ENCODE peak calls at places on chromosomes 12 and 14, in four cellular contexts. K, O, T and Q are unnamed samples.
A peak's percentile ranks its signal among the peaks of the same experiment; 100 is the strongest.

GRCh38 chr14:72663956-72664650 is 229.8 kb downstream of the DPF3 start:
- DNase-seq in T (no peak), K (no peak), O (no peak), Q (no peak)

GRCh38 chr14:28766505-28767238 is at the start of gene FOXG1:
- DNase-seq in K (no peak), O (no peak), T (no peak), Q (no peak)

GRCh38 chr14:92747701-92748258 is 647 bp downstream of the LGMN start:
- DNase-seq in K (no peak), O (peak; percentile 24), T (no peak), Q (no peak)

GRCh38 chr12:47067176-47067575 is 12.2 kb upstream of the PCED1B start:
- DNase-seq in O (no peak), T (no peak), K (no peak), Q (no peak)

GRCh38 chr12:131795688-131796410 is 32.3 kb upstream of the MMP17 start:
- DNase-seq in T (no peak), O (no peak), K (no peak), Q (no peak)

GRCh38 chr14:92500491-92500941 is 13.1 kb upstream of the RIN3 start:
- DNase-seq in K (no peak), O (no peak), T (no peak), Q (peak; percentile 85)

GRCh38 chr12:50641566-50641965 is 122.3 kb upstream of the ATF1 start:
- DNase-seq in K (no peak), T (no peak), O (no peak), Q (no peak)

GRCh38 chr12:19998968-19999792 is 369.2 kb upstream of the PDE3A start:
- DNase-seq in T (no peak), K (no peak), O (no peak), Q (no peak)

GRCh38 chr12:92272301-92272964 is 126.8 kb upstream of the BTG1 start:
- DNase-seq in K (no peak), T (no peak), O (no peak), Q (peak; percentile 86)

GRCh38 chr12:52305921-52306705 is 14.8 kb upstream of the KRT81 start:
- DNase-seq in K (no peak), T (no peak), O (no peak), Q (no peak)

GRCh38 chr14:89221109-89221508 is 195.9 kb downstream of the FOXN3 start:
- DNase-seq in K (no peak), O (no peak), T (no peak), Q (no peak)

GRCh38 chr12:120363274-120363855 is 5.6 kb downstream of the MSI1 start:
- DNase-seq in T (no peak), O (no peak), K (no peak), Q (no peak)

GRCh38 chr14:68285421-68286179 is 466.0 kb downstream of the RAD51B start:
- DNase-seq in T (peak; percentile 91), O (peak; percentile 23), K (no peak), Q (no peak)

GRCh38 chr12:22101749-22102243 is 55.8 kb downstream of the CMAS start:
- DNase-seq in T (no peak), K (no peak), O (peak; percentile 10), Q (peak; percentile 86)

GRCh38 chr12:127162902-127163301 is 1104.1 kb upstream of the TMEM132C start:
- DNase-seq in K (no peak), T (peak; percentile 16), O (no peak), Q (no peak)

GRCh38 chr12:12922191-12922616 is 29.8 kb downstream of the GPRC5D start:
- DNase-seq in O (no peak), K (no peak), T (no peak), Q (peak; percentile 71)

GRCh38 chr14:64112859-64113258 is 181.3 kb downstream of the ESR2 start:
- DNase-seq in O (peak; percentile 58), T (no peak), K (peak; percentile 58), Q (no peak)

GRCh38 chr12:123131879-123132402 is 18.9 kb downstream of the PITPNM2 start:
- DNase-seq in O (peak; percentile 59), K (peak; percentile 71), T (no peak), Q (no peak)

GRCh38 chr14:78509516-78509915 is 339.3 kb downstream of the NRXN3 start:
- DNase-seq in K (no peak), T (no peak), O (no peak), Q (no peak)

GRCh38 chr14:42374332-42374731 is 767.7 kb downstream of the LRFN5 start:
- DNase-seq in T (no peak), K (no peak), O (no peak), Q (no peak)

GRCh38 chr14:84465890-84466289 is 1064.1 kb upstream of the FLRT2 start:
- DNase-seq in K (no peak), O (no peak), T (no peak), Q (no peak)

GRCh38 chr12:3882896-3883564 is 9.8 kb upstream of the PARP11 start:
- DNase-seq in K (no peak), T (no peak), O (no peak), Q (no peak)

GRCh38 chr14:52254086-52254485 is 13.4 kb upstream of the PTGDR start:
- DNase-seq in T (no peak), O (no peak), K (no peak), Q (no peak)

GRCh38 chr14:87483651-87484260 is 509.2 kb downstream of the GALC start:
- DNase-seq in K (peak; percentile 55), T (no peak), O (no peak), Q (no peak)

GRCh38 chr14:27427796-27428195 is 830.0 kb upstream of the NOVA1 start:
- DNase-seq in O (no peak), T (no peak), K (no peak), Q (no peak)

GRCh38 chr12:106918746-106919145 is 37.0 kb upstream of the TMEM263 start:
- DNase-seq in O (no peak), K (no peak), T (no peak), Q (no peak)

GRCh38 chr12:71164877-71165197 is 7.0 kb upstream of the TSPAN8 start:
- DNase-seq in T (no peak), K (no peak), O (peak; percentile 48), Q (no peak)

GRCh38 chr12:13022737-13023370 is 21.3 kb upstream of the FAM234B start:
- DNase-seq in T (no peak), K (no peak), O (no peak), Q (no peak)

GRCh38 chr12:108800591-108800990 is 56.8 kb downstream of the SSH1 start:
- DNase-seq in T (no peak), O (no peak), K (no peak), Q (no peak)

GRCh38 chr12:613996-614726 is 49.1 kb downstream of the NINJ2 start:
- DNase-seq in T (no peak), O (peak; percentile 21), K (peak; percentile 35), Q (no peak)

GRCh38 chr12:49121047-49121696 is 10.0 kb downstream of the TUBA1B start:
- DNase-seq in O (peak; percentile 58), K (peak; percentile 45), T (no peak), Q (no peak)

GRCh38 chr14:105939810-105940508 is 413.6 kb downstream of the TMEM121 start:
- DNase-seq in K (peak; percentile 22), T (no peak), O (no peak), Q (peak; percentile 60)

GRCh38 chr12:95533985-95534384 is 17.3 kb downstream of the USP44 start:
- DNase-seq in T (no peak), K (no peak), O (no peak), Q (no peak)

GRCh38 chr12:109552971-109553370 is 20.3 kb downstream of the MMAB start:
- DNase-seq in O (no peak), K (no peak), T (no peak), Q (no peak)

DNA sequence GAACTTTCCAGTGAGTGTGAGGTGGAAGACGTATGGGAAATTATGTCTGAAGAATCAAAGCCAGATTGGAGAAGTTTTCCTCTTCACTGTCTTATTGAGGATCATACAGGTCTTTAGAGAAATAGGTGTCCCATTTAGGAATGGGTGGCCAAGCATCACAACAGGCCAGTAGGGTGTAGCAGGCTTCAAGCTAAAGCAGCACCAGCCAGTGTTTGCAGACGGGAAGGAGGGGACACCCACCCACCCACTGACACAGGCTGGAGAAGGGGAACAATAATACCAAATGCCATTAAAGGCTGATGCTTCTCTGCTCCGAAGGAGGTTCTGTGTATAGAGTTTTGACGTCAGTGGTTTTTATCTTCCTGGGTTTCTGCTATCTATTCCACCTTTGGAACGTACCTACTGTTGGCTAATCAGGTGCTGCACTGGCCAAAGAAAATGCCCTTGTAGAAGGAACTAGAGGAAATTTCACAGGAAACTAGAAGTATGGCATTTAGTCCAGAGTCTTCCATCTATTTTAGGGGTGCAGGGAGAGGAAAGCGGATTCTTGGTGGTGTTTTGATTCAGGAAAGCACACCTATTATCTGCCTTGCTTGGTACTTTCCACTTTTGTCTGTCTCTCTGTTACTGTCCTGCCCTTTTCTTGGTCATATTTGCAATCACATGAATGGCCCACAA is 1.9 kb downstream of the SRRM4 start:
- DNase-seq in K (no peak), T (no peak), O (no peak), Q (no peak)
- TF ChIP-seq CTCF in K (no peak), T (no peak), O (no peak), Q (no peak)

DNA sequence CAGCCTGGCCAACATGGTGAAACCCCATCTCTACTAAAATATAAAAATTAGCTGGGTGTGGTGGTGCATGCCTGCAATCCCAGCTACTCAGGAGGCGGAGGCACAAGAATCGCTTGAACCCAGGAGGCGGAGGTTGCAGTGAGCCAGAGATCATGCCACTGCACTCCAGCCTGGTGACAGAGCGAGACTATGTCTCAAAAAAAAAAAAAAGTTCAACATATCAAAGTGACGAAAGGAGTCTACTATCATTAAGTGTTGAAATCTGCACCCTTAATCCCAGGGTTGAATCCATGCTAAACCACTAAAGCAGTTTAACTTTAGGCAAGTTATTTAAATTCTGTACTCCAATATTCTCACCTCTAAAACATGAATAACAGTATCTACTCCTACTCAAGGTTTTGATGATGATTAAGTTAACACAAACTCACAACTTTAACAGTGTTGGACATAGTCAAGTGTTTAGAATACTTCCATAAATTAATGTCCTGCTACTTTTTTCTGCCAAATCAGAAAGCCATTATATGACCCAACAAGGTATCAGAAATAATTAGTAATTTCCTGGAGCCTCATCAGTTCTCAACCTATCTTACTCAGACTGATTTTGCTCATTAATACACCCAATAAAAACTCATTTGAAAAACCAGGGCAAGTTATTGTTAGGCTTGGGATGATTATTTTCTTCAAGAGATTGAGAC is 10.9 kb downstream of the HNRNPC start:
- DNase-seq in K (no peak), T (no peak), O (no peak), Q (no peak)
- TF ChIP-seq POLR2A in K (no peak), T (no peak), O (no peak), Q (no peak)

DNA sequence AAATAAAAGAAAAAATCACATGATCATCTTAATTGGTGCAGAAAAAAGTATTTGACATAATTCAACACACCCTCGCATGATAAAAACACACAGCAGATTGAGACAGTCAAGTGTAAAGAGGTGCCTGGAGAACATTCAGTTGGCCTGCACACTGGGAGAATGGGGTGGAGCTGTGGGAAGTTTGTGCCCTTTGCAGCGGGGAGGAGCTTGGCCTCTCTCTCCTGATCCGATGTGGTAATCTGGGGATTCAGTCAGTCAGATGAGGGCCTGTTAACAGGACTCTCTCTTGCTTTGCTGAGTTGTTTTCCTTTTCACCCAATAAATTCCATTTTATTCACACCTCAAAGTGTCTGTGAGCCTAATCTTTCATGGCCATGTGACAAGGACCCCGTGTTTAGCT is 5.9 kb downstream of the SERPINA6 start:
- DNase-seq in T (no peak), O (peak; percentile 69), K (no peak), Q (peak; percentile 75)
- H3K4me3 ChIP-seq in T (no peak overlapping the region), O (no peak overlapping the region), K (no peak overlapping the region), Q (no peak overlapping the region)

GRCh38 chr14:35822501-35822900 is 3.6 kb upstream of the BRMS1L start:
- DNase-seq in K (no peak), O (no peak), T (no peak), Q (no peak)

GRCh38 chr14:35814371-35815005 is 5.4 kb upstream of the RALGAPA1 start:
- DNase-seq in O (peak; percentile 77), K (peak; percentile 67), T (no peak), Q (no peak)

GRCh38 chr14:35821546-35822411 is 4.4 kb upstream of the BRMS1L start:
- DNase-seq in K (no peak), O (no peak), T (no peak), Q (no peak)

GRCh38 chr14:35819591-35820540 is 6.3 kb upstream of the BRMS1L start:
- DNase-seq in O (no peak), K (no peak), T (no peak), Q (no peak)

GRCh38 chr14:35818346-35819115 is 7.6 kb upstream of the BRMS1L start:
- DNase-seq in K (no peak), O (peak; percentile 32), T (no peak), Q (no peak)
- TF ChIP-seq CTCF in K (no peak), O (peak; percentile 59), T (peak; percentile 63), Q (no peak)